ENCODE peak calls at places on chromosomes 4 and X, in ten cellular contexts. M, I, D, A, V, C, Z, J, L and O are unnamed samples.

GRCh38 chrX:63466690-63467089 is 115.6 kb upstream of the SPIN4 start:
- DNase-seq in L (no peak), Z (no peak), D (no peak), I (no peak), C (no peak), J (no peak), A (no peak), V (no peak), M (no peak), O (no peak)

GRCh38 chr4:144583658-144584057 is 62.3 kb upstream of the HHIP start:
- DNase-seq in L (peak; percentile 56), I (no peak), V (no peak), J (no peak), D (peak; percentile 47), A (no peak), M (no peak), Z (no peak), C (no peak), O (no peak)

GRCh38 chrX:15761564-15762191 is 23.6 kb downstream of the CA5B start:
- DNase-seq in D (peak; percentile 41), I (no peak), A (peak; percentile 20), M (no peak), L (peak; percentile 20), V (no peak), Z (peak; percentile 30), J (no peak), C (no peak), O (peak; percentile 25)

GRCh38 chr4:79209822-79210635 is 115.8 kb downstream of the NAA11 start:
- DNase-seq in Z (peak; percentile 3), I (peak; percentile 67), M (no peak), A (no peak), D (no peak), L (peak; percentile 74), V (peak; percentile 30), J (no peak), C (no peak), O (peak; percentile 37)

GRCh38 chr4:3200423-3201090 is 48.4 kb upstream of the MSANTD1 start:
- DNase-seq in A (no peak), L (no peak), M (no peak), C (no peak), J (no peak), V (no peak), I (no peak), Z (no peak), D (no peak), O (no peak)

GRCh38 chr4:79348405-79348804 is 22.5 kb upstream of the NAA11 start:
- DNase-seq in L (no peak), D (no peak), J (no peak), A (no peak), M (no peak), V (no peak), Z (no peak), I (no peak), C (no peak), O (no peak)

GRCh38 chr4:125750827-125751466 is 436.2 kb downstream of the FAT4 start:
- DNase-seq in C (no peak), D (peak; percentile 54), L (peak; percentile 80), Z (peak; percentile 44), V (no peak), J (no peak), I (no peak), A (no peak), M (no peak), O (no peak)

GRCh38 chr4:2712261-2712842 is 43.8 kb downstream of the TNIP2 start:
- DNase-seq in D (no peak), L (no peak), M (no peak), C (no peak), V (no peak), I (no peak), Z (no peak), A (no peak), J (no peak), O (no peak)

GRCh38 chrX:110671068-110671803 is 124.4 kb downstream of the CHRDL1 start:
- DNase-seq in C (no peak), V (no peak), L (no peak), Z (no peak), I (no peak), J (no peak), A (peak; percentile 39), D (no peak), M (no peak), O (no peak)

GRCh38 chr4:129455462-129455861 is 359.5 kb downstream of the C4orf33 start:
- DNase-seq in J (no peak), C (no peak), V (no peak), Z (no peak), D (no peak), M (no peak), L (peak; percentile 90), I (no peak), A (no peak), O (no peak)

DNA sequence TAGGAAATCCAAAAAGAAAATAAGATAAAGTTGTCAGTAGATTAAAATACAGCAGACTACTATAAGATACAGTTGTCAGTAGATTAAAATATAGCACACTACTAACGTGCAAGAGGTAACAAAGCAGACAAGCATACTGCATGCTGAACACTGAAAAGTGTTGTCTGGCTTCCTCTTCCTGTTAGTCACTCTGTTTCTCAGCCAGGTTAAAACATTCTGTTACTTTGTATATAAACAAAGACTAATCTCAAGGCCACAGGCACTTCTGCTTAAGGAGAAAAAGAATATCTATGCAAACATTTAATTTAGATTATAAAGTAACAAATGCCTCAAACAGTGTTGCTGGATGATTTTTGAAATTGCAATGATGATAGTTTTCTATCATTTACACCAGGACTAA is 41.0 kb upstream of the SCD5 start:
- DNase-seq in M (no peak), I (no peak), V (no peak), A (no peak), C (no peak), L (peak; percentile 79), J (no peak), D (peak; percentile 69), Z (peak; percentile 21), O (no peak)
- H3K4me1 ChIP-seq in M (no peaks in the 10 kb centered on the region), I (peaks cover 8% of the 10 kb centered on the region), V (no peaks in the 10 kb centered on the region), A (no peaks in the 10 kb centered on the region), C (no peaks in the 10 kb centered on the region), L (peaks cover 15% of the 10 kb centered on the region), J (peaks cover 4% of the 10 kb centered on the region), D (peaks cover 3% of the 10 kb centered on the region), Z (peaks cover 14% of the 10 kb centered on the region), O (no peaks in the 10 kb centered on the region)

DNA sequence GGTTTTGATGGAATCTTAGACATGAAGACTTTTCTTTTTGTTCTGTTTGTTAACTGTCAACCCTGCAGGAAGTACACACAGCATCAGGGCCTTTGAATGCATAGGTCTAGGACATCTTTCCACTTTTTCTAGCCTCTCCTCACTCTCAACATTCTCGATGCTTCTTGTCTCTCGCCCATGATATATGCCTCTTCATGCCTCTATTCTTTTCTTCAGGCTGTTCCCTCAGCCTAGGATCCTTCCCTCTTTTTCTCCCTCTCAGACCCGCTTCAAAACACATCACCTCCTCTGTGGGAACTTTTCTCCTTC is 9.6 kb downstream of the PDGFC start:
- DNase-seq in V (no peak), A (no peak), D (no peak), Z (no peak), J (no peak), L (no peak), C (no peak), M (no peak), I (no peak), O (no peak)
- H3K4me1 ChIP-seq in V (peaks cover 8% of the 10 kb centered on the region), A (no peaks in the 10 kb centered on the region), D (peaks cover 20% of the 10 kb centered on the region), Z (peaks cover 55% of the 10 kb centered on the region), J (peaks cover 20% of the 10 kb centered on the region), L (no peaks in the 10 kb centered on the region), C (peaks cover 22% of the 10 kb centered on the region), M (peaks cover 23% of the 10 kb centered on the region), I (peaks cover 52% of the 10 kb centered on the region), O (no peaks in the 10 kb centered on the region)

DNA sequence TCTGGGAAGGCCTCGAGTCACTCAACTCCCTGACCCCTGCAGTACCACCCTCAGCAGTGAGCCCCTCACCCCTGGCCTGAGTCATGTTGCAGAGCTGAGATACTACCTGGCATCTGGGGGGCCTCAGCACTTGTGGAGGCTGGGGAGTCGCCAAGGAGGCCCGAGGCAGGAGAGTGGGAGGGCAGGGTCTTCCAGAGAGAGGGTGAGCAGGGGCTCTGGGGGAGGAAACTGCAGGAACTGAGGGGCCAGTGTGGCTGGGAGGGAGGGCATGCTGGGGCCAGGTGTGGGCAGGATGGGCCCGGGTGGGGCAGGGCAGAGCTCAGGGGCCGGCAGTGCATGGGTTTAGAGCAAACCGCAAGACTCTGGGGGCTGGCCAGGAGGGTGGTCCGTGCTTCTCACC is 59.7 kb downstream of the SORCS2 start:
- DNase-seq in L (no peak), J (no peak), C (no peak), M (no peak), I (no peak), D (no peak), A (no peak), V (no peak), Z (no peak), O (no peak)
- H3K4me1 ChIP-seq in L (no peaks in the 10 kb centered on the region), J (peaks cover 9% of the 10 kb centered on the region), C (peaks cover 17% of the 10 kb centered on the region), M (peaks cover 5% of the 10 kb centered on the region), I (peaks cover 11% of the 10 kb centered on the region), D (no peaks in the 10 kb centered on the region), A (no peaks in the 10 kb centered on the region), V (no peaks in the 10 kb centered on the region), Z (no peaks in the 10 kb centered on the region), O (no peaks in the 10 kb centered on the region)

GRCh38 chr4:89300490-89300889 is 7.1 kb downstream of the GPRIN3 start:
- DNase-seq in M (no peak), J (no peak), Z (no peak), L (no peak), C (no peak), D (no peak), A (peak; percentile 52), V (no peak), I (no peak), O (no peak)
- H3K4me1 ChIP-seq in M (peaks cover 15% of the 10 kb centered on the region), J (peaks cover 1% of the 10 kb centered on the region), Z (no peaks in the 10 kb centered on the region), L (no peaks in the 10 kb centered on the region), C (no peaks in the 10 kb centered on the region), D (no peaks in the 10 kb centered on the region), A (peaks cover 26% of the 10 kb centered on the region), V (peaks cover 30% of the 10 kb centered on the region), I (peaks cover 89% of the 10 kb centered on the region), O (peaks cover 12% of the 10 kb centered on the region)

GRCh38 chr4:7788687-7789425 is 150.8 kb downstream of the AFAP1 start:
- DNase-seq in C (peak; percentile 76), Z (no peak), I (no peak), V (peak; percentile 84), D (no peak), J (peak; percentile 16), M (peak; percentile 59), L (no peak), A (no peak), O (no peak)
- H3K4me1 ChIP-seq in C (peaks cover 5% of the 10 kb centered on the region), Z (no peaks in the 10 kb centered on the region), I (peaks cover 3% of the 10 kb centered on the region), V (peaks cover 3% of the 10 kb centered on the region), D (no peaks in the 10 kb centered on the region), J (peaks cover 10% of the 10 kb centered on the region), M (no peaks in the 10 kb centered on the region), L (peaks cover 43% of the 10 kb centered on the region), A (peaks cover 3% of the 10 kb centered on the region), O (no peaks in the 10 kb centered on the region)